ENCODE peak calls at places on chromosome 22, in five cellular contexts. One of them, this sample, is unnamed.
A peak's percentile ranks its signal among the peaks of the same experiment; 100 is the strongest.

GRCh38 chr22:25754527-25755202 is 12.7 kb downstream of the MYO18B start:
- DNase-seq in left lung: no peak
- DNase-seq in PC-3: no peak
- DNase-seq in AG10803: peak; percentile 83
- DNase-seq in Peyer's patch: no peak
- DNase-seq in this sample: peak; percentile 87

GRCh38 chr22:20764729-20765128 is 9.2 kb upstream of the SERPIND1 start:
- DNase-seq in left lung: no peak
- DNase-seq in PC-3: no peak
- DNase-seq in AG10803: no peak
- DNase-seq in Peyer's patch: no peak
- DNase-seq in this sample: no peak

GRCh38 chr22:27435839-27436581 is 365.5 kb downstream of the MN1 start:
- DNase-seq in left lung: no peak
- DNase-seq in PC-3: no peak
- DNase-seq in AG10803: peak; percentile 86
- DNase-seq in Peyer's patch: no peak
- DNase-seq in this sample: peak; percentile 80

GRCh38 chr22:17946691-17947367 is 77.5 kb downstream of the MICAL3 start:
- DNase-seq in left lung: no peak
- DNase-seq in PC-3: no peak
- DNase-seq in AG10803: no peak
- DNase-seq in Peyer's patch: no peak
- DNase-seq in this sample: no peak

GRCh38 chr22:35784633-35785032 is 67.0 kb downstream of the APOL5 start:
- DNase-seq in left lung: no peak
- DNase-seq in PC-3: no peak
- DNase-seq in AG10803: no peak
- DNase-seq in Peyer's patch: no peak
- DNase-seq in this sample: no peak

GRCh38 chr22:43110444-43110926 is at the start of gene BIK:
- DNase-seq in left lung: peak; percentile 62
- DNase-seq in PC-3: peak; percentile 44
- DNase-seq in AG10803: peak; percentile 17
- DNase-seq in Peyer's patch: peak; percentile 78
- DNase-seq in this sample: peak; percentile 36

GRCh38 chr22:38843201-38843715 is 570 bp downstream of the NPTXR start:
- DNase-seq in left lung: no peak
- DNase-seq in PC-3: peak; percentile 55
- DNase-seq in AG10803: peak; percentile 70
- DNase-seq in Peyer's patch: no peak
- DNase-seq in this sample: peak; percentile 81

GRCh38 chr22:40499187-40499753 is 128.9 kb downstream of the SGSM3 start:
- DNase-seq in left lung: no peak
- DNase-seq in PC-3: peak; percentile 91
- DNase-seq in AG10803: peak; percentile 97
- DNase-seq in Peyer's patch: no peak
- DNase-seq in this sample: peak; percentile 97

GRCh38 chr22:17816649-17817048 is 42.4 kb upstream of the BID start:
- DNase-seq in left lung: no peak
- DNase-seq in PC-3: no peak
- DNase-seq in AG10803: no peak
- DNase-seq in Peyer's patch: no peak
- DNase-seq in this sample: no peak

GRCh38 chr22:39524089-39524752 is 3.9 kb downstream of the ATF4 start:
- DNase-seq in left lung: no peak
- DNase-seq in PC-3: no peak
- DNase-seq in AG10803: no peak
- DNase-seq in Peyer's patch: no peak
- DNase-seq in this sample: no peak

GRCh38 chr22:27761652-27762051 is 39.9 kb downstream of the MN1 start:
- DNase-seq in left lung: no peak
- DNase-seq in PC-3: no peak
- DNase-seq in AG10803: no peak
- DNase-seq in Peyer's patch: no peak
- DNase-seq in this sample: no peak

GRCh38 chr22:17366830-17367229 is 2.4 kb upstream of the CECR2 start:
- DNase-seq in left lung: peak; percentile 50
- DNase-seq in PC-3: no peak
- DNase-seq in AG10803: no peak
- DNase-seq in Peyer's patch: no peak
- DNase-seq in this sample: no peak

GRCh38 chr22:48949375-48950149 is 878.1 kb downstream of the BRD1 start:
- DNase-seq in left lung: no peak
- DNase-seq in PC-3: no peak
- DNase-seq in AG10803: no peak
- DNase-seq in Peyer's patch: no peak
- DNase-seq in this sample: no peak

GRCh38 chr22:42920101-42920820 is 63.2 kb upstream of the ARFGAP3 start:
- DNase-seq in left lung: no peak
- DNase-seq in PC-3: no peak
- DNase-seq in AG10803: peak; percentile 93
- DNase-seq in Peyer's patch: no peak
- DNase-seq in this sample: peak; percentile 44

GRCh38 chr22:44526431-44527115 is 28.5 kb upstream of the RTL6 start:
- DNase-seq in left lung: no peak
- DNase-seq in PC-3: no peak
- DNase-seq in AG10803: no peak
- DNase-seq in Peyer's patch: no peak
- DNase-seq in this sample: no peak

GRCh38 chr22:43637267-43637666 is 174.8 kb downstream of the EFCAB6 start:
- DNase-seq in left lung: no peak
- DNase-seq in PC-3: no peak
- DNase-seq in AG10803: no peak
- DNase-seq in Peyer's patch: no peak
- DNase-seq in this sample: no peak

GRCh38 chr22:43783777-43784176 is 28.3 kb downstream of the EFCAB6 start:
- DNase-seq in left lung: no peak
- DNase-seq in PC-3: peak; percentile 2
- DNase-seq in AG10803: no peak
- DNase-seq in Peyer's patch: no peak
- DNase-seq in this sample: peak; percentile 6

GRCh38 chr22:48896766-48897637 is 930.7 kb downstream of the BRD1 start:
- DNase-seq in left lung: no peak
- DNase-seq in PC-3: no peak
- DNase-seq in AG10803: no peak
- DNase-seq in Peyer's patch: peak; percentile 31
- DNase-seq in this sample: no peak

GRCh38 chr22:25050566-25050965 is 98.0 kb downstream of the KIAA1671 start:
- DNase-seq in left lung: no peak
- DNase-seq in PC-3: no peak
- DNase-seq in AG10803: no peak
- DNase-seq in Peyer's patch: no peak
- DNase-seq in this sample: no peak

GRCh38 chr22:49132009-49132408 is 695.7 kb downstream of the BRD1 start:
- DNase-seq in left lung: no peak
- DNase-seq in PC-3: no peak
- DNase-seq in AG10803: no peak
- DNase-seq in Peyer's patch: no peak
- DNase-seq in this sample: no peak

GRCh38 chr22:49084203-49084602 is 743.5 kb downstream of the BRD1 start:
- DNase-seq in left lung: no peak
- DNase-seq in PC-3: peak; percentile 2
- DNase-seq in AG10803: no peak
- DNase-seq in Peyer's patch: no peak
- DNase-seq in this sample: no peak

GRCh38 chr22:16717699-16718558 is 107.3 kb downstream of the XKR3 start:
- DNase-seq in left lung: no peak
- DNase-seq in PC-3: no peak
- DNase-seq in AG10803: no peak
- DNase-seq in Peyer's patch: no peak
- DNase-seq in this sample: no peak

GRCh38 chr22:41417622-41418390 is 28.8 kb downstream of the TOB2 start:
- DNase-seq in left lung: peak; percentile 86
- DNase-seq in PC-3: no peak
- DNase-seq in AG10803: peak; percentile 32
- DNase-seq in Peyer's patch: peak; percentile 90
- DNase-seq in this sample: peak; percentile 37

GRCh38 chr22:27378994-27379393 is 422.6 kb downstream of the MN1 start:
- DNase-seq in left lung: no peak
- DNase-seq in PC-3: no peak
- DNase-seq in AG10803: no peak
- DNase-seq in Peyer's patch: no peak
- DNase-seq in this sample: no peak

GRCh38 chr22:40009953-40010751 is 15.4 kb downstream of the FAM83F start:
- DNase-seq in left lung: no peak
- DNase-seq in PC-3: no peak
- DNase-seq in AG10803: no peak
- DNase-seq in Peyer's patch: peak; percentile 49
- DNase-seq in this sample: no peak

GRCh38 chr22:41345807-41346335 is 35.9 kb upstream of the TEF start:
- DNase-seq in left lung: no peak
- DNase-seq in PC-3: no peak
- DNase-seq in AG10803: no peak
- DNase-seq in Peyer's patch: no peak
- DNase-seq in this sample: no peak

GRCh38 chr22:43919106-43919965 is 4.3 kb upstream of the PNPLA3 start:
- DNase-seq in left lung: no peak
- DNase-seq in PC-3: peak; percentile 7
- DNase-seq in AG10803: peak; percentile 59
- DNase-seq in Peyer's patch: no peak
- DNase-seq in this sample: no peak

GRCh38 chr22:41752011-41752975 is 48.2 kb upstream of the CCDC134 start:
- DNase-seq in left lung: no peak
- DNase-seq in PC-3: peak; percentile 4
- DNase-seq in AG10803: peak; percentile 8
- DNase-seq in Peyer's patch: no peak
- DNase-seq in this sample: no peak

GRCh38 chr22:48754611-48755331 is 1072.9 kb downstream of the BRD1 start:
- DNase-seq in left lung: no peak
- DNase-seq in PC-3: no peak
- DNase-seq in AG10803: no peak
- DNase-seq in Peyer's patch: peak; percentile 34
- DNase-seq in this sample: no peak

GRCh38 chr22:44337658-44338004 is 24.9 kb upstream of the SHISAL1 start:
- DNase-seq in left lung: peak; percentile 55
- DNase-seq in PC-3: peak; percentile 56
- DNase-seq in AG10803: peak; percentile 60
- DNase-seq in Peyer's patch: no peak
- DNase-seq in this sample: peak; percentile 76

DNA sequence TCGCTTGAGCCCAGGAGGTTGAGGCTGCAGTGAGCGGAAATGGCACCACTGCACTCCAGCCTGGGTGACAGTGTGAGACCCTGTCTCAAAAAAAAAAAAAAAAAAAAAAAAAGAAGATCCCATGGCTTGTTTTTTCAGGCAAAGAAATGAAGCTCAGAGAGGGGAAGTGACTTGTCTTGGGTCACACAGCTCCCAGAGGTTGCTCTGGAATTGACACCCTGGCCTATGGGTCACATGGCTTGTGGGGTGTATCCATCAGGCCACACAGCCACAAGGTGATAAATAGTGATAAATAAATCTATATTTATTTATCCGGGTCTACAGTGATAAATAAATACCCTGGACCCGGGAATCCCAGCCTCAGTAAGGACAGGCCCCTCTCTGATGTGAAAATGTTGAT is 2.2 kb upstream of the EMID1 start:
- DNase-seq in left lung: no peak
- DNase-seq in PC-3: no peak
- DNase-seq in AG10803: no peak
- DNase-seq in Peyer's patch: no peak
- DNase-seq in this sample: no peak
- H3K4me3 ChIP-seq in left lung: no peak overlapping the region
- H3K4me3 ChIP-seq in PC-3: no peak overlapping the region
- H3K4me3 ChIP-seq in AG10803: no peak overlapping the region
- H3K4me3 ChIP-seq in Peyer's patch: no peak overlapping the region
- H3K4me3 ChIP-seq in this sample: no peak overlapping the region

GRCh38 chr22:47624277-47625012 is 862.0 kb downstream of the TBC1D22A start:
- DNase-seq in left lung: no peak
- DNase-seq in PC-3: no peak
- DNase-seq in AG10803: no peak
- DNase-seq in Peyer's patch: peak; percentile 30
- DNase-seq in this sample: no peak

GRCh38 chr22:47621253-47621652 is 858.8 kb downstream of the TBC1D22A start:
- DNase-seq in left lung: no peak
- DNase-seq in PC-3: no peak
- DNase-seq in AG10803: no peak
- DNase-seq in Peyer's patch: no peak
- DNase-seq in this sample: no peak

GRCh38 chr22:47623056-47623739 is 860.7 kb downstream of the TBC1D22A start:
- DNase-seq in left lung: no peak
- DNase-seq in PC-3: no peak
- DNase-seq in AG10803: no peak
- DNase-seq in Peyer's patch: peak; percentile 19
- DNase-seq in this sample: no peak

GRCh38 chr22:47623740-47624103 is 861.3 kb downstream of the TBC1D22A start:
- DNase-seq in left lung: no peak
- DNase-seq in PC-3: no peak
- DNase-seq in AG10803: no peak
- DNase-seq in Peyer's patch: no peak
- DNase-seq in this sample: no peak

GRCh38 chr22:47622541-47622940 is 860.1 kb downstream of the TBC1D22A start:
- DNase-seq in left lung: no peak
- DNase-seq in PC-3: no peak
- DNase-seq in AG10803: no peak
- DNase-seq in Peyer's patch: peak; percentile 15
- DNase-seq in this sample: no peak
- TF ChIP-seq CTCF in left lung: no peak
- TF ChIP-seq CTCF in PC-3: no peak
- TF ChIP-seq CTCF in AG10803: no peak
- TF ChIP-seq CTCF in Peyer's patch: no peak
- TF ChIP-seq CTCF in this sample: no peak

DNA sequence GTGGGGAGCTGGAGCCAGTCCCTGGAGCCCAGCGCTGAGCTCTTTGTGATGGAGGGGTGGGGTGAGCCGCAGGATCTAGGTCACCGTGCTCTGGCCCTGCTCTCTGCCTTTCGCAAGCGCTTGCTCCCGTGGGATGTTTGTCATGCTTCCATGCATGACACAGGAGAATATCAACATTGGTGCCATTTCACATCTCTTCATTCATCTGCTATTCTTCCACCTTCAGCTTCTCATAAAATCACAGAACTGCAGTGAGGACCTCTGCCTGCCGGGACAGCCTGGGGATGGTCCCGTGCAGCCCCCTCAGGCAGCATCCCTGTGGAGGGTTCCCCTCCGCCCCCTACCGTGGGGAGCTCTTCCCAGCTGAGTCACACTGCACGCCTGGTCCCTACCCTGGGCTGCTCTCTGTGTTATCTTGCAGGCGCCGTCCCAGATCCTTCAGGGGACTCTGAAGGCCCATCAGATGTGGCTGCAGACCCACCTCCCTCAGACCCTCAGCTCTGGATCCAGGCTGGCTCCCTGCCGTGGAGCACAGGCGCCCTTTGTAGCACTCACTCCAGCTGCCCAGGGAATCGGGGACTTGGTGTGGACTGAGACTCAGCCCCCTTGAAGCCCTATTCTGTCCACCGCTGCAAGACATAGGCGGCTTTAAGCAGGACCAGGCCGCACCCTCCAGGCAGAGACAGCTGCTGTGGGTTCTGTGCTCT is 5.1 kb upstream of the SEPTIN5 start:
- DNase-seq in left lung: no peak
- DNase-seq in PC-3: no peak
- DNase-seq in AG10803: peak; percentile 24
- DNase-seq in Peyer's patch: no peak
- DNase-seq in this sample: no peak
- H3K4me3 ChIP-seq in left lung: no peak overlapping the region
- H3K4me3 ChIP-seq in PC-3: no peak overlapping the region
- H3K4me3 ChIP-seq in AG10803: no peak overlapping the region
- H3K4me3 ChIP-seq in Peyer's patch: no peak overlapping the region
- H3K4me3 ChIP-seq in this sample: no peak overlapping the region

GRCh38 chr22:50699754-50700386 is 27.2 kb downstream of the SHANK3 start:
- DNase-seq in left lung: peak; percentile 29
- DNase-seq in PC-3: no peak
- DNase-seq in AG10803: no peak
- DNase-seq in Peyer's patch: peak; percentile 39
- DNase-seq in this sample: no peak
- TF ChIP-seq CTCF in left lung: no peak
- TF ChIP-seq CTCF in PC-3: no peak
- TF ChIP-seq CTCF in AG10803: peak; percentile 9
- TF ChIP-seq CTCF in Peyer's patch: no peak
- TF ChIP-seq CTCF in this sample: peak; percentile 19